ENCODE peak calls at places on chromosomes 5 and 9, in ten cellular contexts. One of them, this sample, is unnamed.

GRCh38 chr5:172774561-172775271 is 3.7 kb upstream of the DUSP1 start:
- DNase-seq in endodermal cell: no peak
- DNase-seq in heart left ventricle: no peak
- DNase-seq in prostate gland: no peak
- DNase-seq in IMR-90: no peak
- DNase-seq in esophagus muscularis mucosa: no peak
- DNase-seq in tibial artery: no peak
- DNase-seq in brain microvascular endothelial cell: no peak
- DNase-seq in OCI-LY7: no peak
- DNase-seq in SK-N-MC: no peak
- DNase-seq in this sample: no peak

GRCh38 chr9:35521708-35522107 is 31.8 kb downstream of the RUSC2 start:
- DNase-seq in esophagus muscularis mucosa: no peak
- DNase-seq in heart left ventricle: no peak
- DNase-seq in OCI-LY7: no peak
- DNase-seq in brain microvascular endothelial cell: peak; percentile 54
- DNase-seq in SK-N-MC: no peak
- DNase-seq in endodermal cell: no peak
- DNase-seq in tibial artery: peak; percentile 36
- DNase-seq in IMR-90: peak; percentile 88
- DNase-seq in prostate gland: no peak
- DNase-seq in this sample: peak; percentile 78

GRCh38 chr9:95506692-95507455 is 9.9 kb downstream of the PTCH1 start:
- DNase-seq in endodermal cell: peak; percentile 86
- DNase-seq in IMR-90: peak; percentile 58
- DNase-seq in brain microvascular endothelial cell: peak; percentile 46
- DNase-seq in esophagus muscularis mucosa: no peak
- DNase-seq in SK-N-MC: no peak
- DNase-seq in tibial artery: peak; percentile 46
- DNase-seq in OCI-LY7: peak; percentile 64
- DNase-seq in heart left ventricle: peak; percentile 61
- DNase-seq in prostate gland: no peak
- DNase-seq in this sample: peak; percentile 34

GRCh38 chr9:90420714-90421513 is 221.7 kb downstream of the DIRAS2 start:
- DNase-seq in SK-N-MC: no peak
- DNase-seq in OCI-LY7: no peak
- DNase-seq in heart left ventricle: no peak
- DNase-seq in tibial artery: no peak
- DNase-seq in prostate gland: no peak
- DNase-seq in endodermal cell: no peak
- DNase-seq in IMR-90: no peak
- DNase-seq in esophagus muscularis mucosa: no peak
- DNase-seq in brain microvascular endothelial cell: no peak
- DNase-seq in this sample: no peak

GRCh38 chr5:158119852-158120708 is 261.1 kb upstream of the CLINT1 start:
- DNase-seq in brain microvascular endothelial cell: peak; percentile 90
- DNase-seq in endodermal cell: no peak
- DNase-seq in OCI-LY7: no peak
- DNase-seq in SK-N-MC: peak; percentile 14
- DNase-seq in heart left ventricle: no peak
- DNase-seq in tibial artery: no peak
- DNase-seq in prostate gland: no peak
- DNase-seq in esophagus muscularis mucosa: no peak
- DNase-seq in IMR-90: peak; percentile 13
- DNase-seq in this sample: no peak

GRCh38 chr5:149466457-149466972 is 84.7 kb downstream of the CSNK1A1 start:
- DNase-seq in endodermal cell: no peak
- DNase-seq in brain microvascular endothelial cell: peak; percentile 90
- DNase-seq in heart left ventricle: no peak
- DNase-seq in esophagus muscularis mucosa: no peak
- DNase-seq in IMR-90: peak; percentile 95
- DNase-seq in prostate gland: no peak
- DNase-seq in tibial artery: no peak
- DNase-seq in OCI-LY7: no peak
- DNase-seq in SK-N-MC: no peak
- DNase-seq in this sample: peak; percentile 72

GRCh38 chr5:150636391-150637244 is 3.8 kb upstream of the SYNPO start:
- DNase-seq in heart left ventricle: peak; percentile 80
- DNase-seq in OCI-LY7: no peak
- DNase-seq in brain microvascular endothelial cell: peak; percentile 67
- DNase-seq in esophagus muscularis mucosa: no peak
- DNase-seq in endodermal cell: no peak
- DNase-seq in IMR-90: peak; percentile 68
- DNase-seq in tibial artery: peak; percentile 77
- DNase-seq in prostate gland: peak; percentile 58
- DNase-seq in SK-N-MC: no peak
- DNase-seq in this sample: peak; percentile 69

GRCh38 chr5:160930361-160930760 is 78.3 kb upstream of the ATP10B start:
- DNase-seq in IMR-90: no peak
- DNase-seq in prostate gland: no peak
- DNase-seq in brain microvascular endothelial cell: no peak
- DNase-seq in esophagus muscularis mucosa: no peak
- DNase-seq in heart left ventricle: no peak
- DNase-seq in SK-N-MC: no peak
- DNase-seq in OCI-LY7: no peak
- DNase-seq in endodermal cell: peak; percentile 75
- DNase-seq in tibial artery: no peak
- DNase-seq in this sample: no peak

GRCh38 chr9:69175488-69175872 is 1.4 kb downstream of the TJP2 start:
- DNase-seq in heart left ventricle: no peak
- DNase-seq in OCI-LY7: no peak
- DNase-seq in SK-N-MC: no peak
- DNase-seq in prostate gland: no peak
- DNase-seq in endodermal cell: no peak
- DNase-seq in esophagus muscularis mucosa: no peak
- DNase-seq in brain microvascular endothelial cell: no peak
- DNase-seq in tibial artery: no peak
- DNase-seq in IMR-90: no peak
- DNase-seq in this sample: no peak

GRCh38 chr9:72356019-72356653 is 8.9 kb downstream of the ZFAND5 start:
- DNase-seq in IMR-90: no peak
- DNase-seq in endodermal cell: no peak
- DNase-seq in SK-N-MC: peak; percentile 34
- DNase-seq in brain microvascular endothelial cell: no peak
- DNase-seq in OCI-LY7: no peak
- DNase-seq in tibial artery: no peak
- DNase-seq in esophagus muscularis mucosa: no peak
- DNase-seq in prostate gland: no peak
- DNase-seq in heart left ventricle: no peak
- DNase-seq in this sample: no peak

GRCh38 chr9:109966643-109967368 is 186.8 kb downstream of the PALM2AKAP2 start:
- DNase-seq in IMR-90: no peak
- DNase-seq in heart left ventricle: no peak
- DNase-seq in endodermal cell: no peak
- DNase-seq in SK-N-MC: no peak
- DNase-seq in tibial artery: no peak
- DNase-seq in esophagus muscularis mucosa: no peak
- DNase-seq in brain microvascular endothelial cell: no peak
- DNase-seq in prostate gland: no peak
- DNase-seq in OCI-LY7: peak; percentile 91
- DNase-seq in this sample: no peak

GRCh38 chr5:116380615-116381014 is 194.0 kb downstream of the SEMA6A start:
- DNase-seq in endodermal cell: no peak
- DNase-seq in prostate gland: no peak
- DNase-seq in SK-N-MC: no peak
- DNase-seq in OCI-LY7: no peak
- DNase-seq in esophagus muscularis mucosa: no peak
- DNase-seq in heart left ventricle: no peak
- DNase-seq in tibial artery: no peak
- DNase-seq in brain microvascular endothelial cell: no peak
- DNase-seq in IMR-90: no peak
- DNase-seq in this sample: no peak

GRCh38 chr9:133694686-133695085 is 43.5 kb downstream of the SARDH start:
- DNase-seq in IMR-90: no peak
- DNase-seq in prostate gland: no peak
- DNase-seq in heart left ventricle: no peak
- DNase-seq in tibial artery: no peak
- DNase-seq in brain microvascular endothelial cell: no peak
- DNase-seq in OCI-LY7: no peak
- DNase-seq in SK-N-MC: no peak
- DNase-seq in esophagus muscularis mucosa: no peak
- DNase-seq in endodermal cell: no peak
- DNase-seq in this sample: peak; percentile 6

GRCh38 chr5:171484460-171484899 is 65.0 kb downstream of the FGF18 start:
- DNase-seq in endodermal cell: peak; percentile 81
- DNase-seq in SK-N-MC: no peak
- DNase-seq in prostate gland: no peak
- DNase-seq in heart left ventricle: no peak
- DNase-seq in tibial artery: no peak
- DNase-seq in brain microvascular endothelial cell: peak; percentile 6
- DNase-seq in esophagus muscularis mucosa: no peak
- DNase-seq in OCI-LY7: peak; percentile 29
- DNase-seq in IMR-90: no peak
- DNase-seq in this sample: peak; percentile 41

GRCh38 chr5:82421119-82421518 is 143.0 kb upstream of the RPS23 start:
- DNase-seq in esophagus muscularis mucosa: peak; percentile 80
- DNase-seq in OCI-LY7: no peak
- DNase-seq in heart left ventricle: no peak
- DNase-seq in prostate gland: no peak
- DNase-seq in SK-N-MC: no peak
- DNase-seq in tibial artery: no peak
- DNase-seq in IMR-90: peak; percentile 89
- DNase-seq in endodermal cell: no peak
- DNase-seq in brain microvascular endothelial cell: peak; percentile 96
- DNase-seq in this sample: no peak

GRCh38 chr5:149878371-149878770 is 66.2 kb downstream of the PDE6A start:
- DNase-seq in prostate gland: no peak
- DNase-seq in SK-N-MC: no peak
- DNase-seq in IMR-90: no peak
- DNase-seq in heart left ventricle: no peak
- DNase-seq in OCI-LY7: no peak
- DNase-seq in esophagus muscularis mucosa: no peak
- DNase-seq in brain microvascular endothelial cell: no peak
- DNase-seq in tibial artery: no peak
- DNase-seq in endodermal cell: no peak
- DNase-seq in this sample: no peak

GRCh38 chr9:4836676-4837075 is 43.9 kb downstream of the RCL1 start:
- DNase-seq in brain microvascular endothelial cell: peak; percentile 53
- DNase-seq in endodermal cell: no peak
- DNase-seq in tibial artery: no peak
- DNase-seq in esophagus muscularis mucosa: no peak
- DNase-seq in prostate gland: no peak
- DNase-seq in heart left ventricle: no peak
- DNase-seq in SK-N-MC: no peak
- DNase-seq in OCI-LY7: no peak
- DNase-seq in IMR-90: peak; percentile 34
- DNase-seq in this sample: no peak

GRCh38 chr9:99357575-99357974 is 135.5 kb downstream of the SEC61B start:
- DNase-seq in prostate gland: no peak
- DNase-seq in endodermal cell: no peak
- DNase-seq in esophagus muscularis mucosa: no peak
- DNase-seq in tibial artery: peak; percentile 79
- DNase-seq in heart left ventricle: peak; percentile 85
- DNase-seq in brain microvascular endothelial cell: no peak
- DNase-seq in IMR-90: no peak
- DNase-seq in OCI-LY7: no peak
- DNase-seq in SK-N-MC: no peak
- DNase-seq in this sample: peak; percentile 69

GRCh38 chr9:131636593-131636992 is 91.3 kb downstream of the PRRT1B start:
- DNase-seq in prostate gland: no peak
- DNase-seq in esophagus muscularis mucosa: no peak
- DNase-seq in SK-N-MC: no peak
- DNase-seq in OCI-LY7: no peak
- DNase-seq in heart left ventricle: no peak
- DNase-seq in tibial artery: no peak
- DNase-seq in brain microvascular endothelial cell: no peak
- DNase-seq in endodermal cell: no peak
- DNase-seq in IMR-90: no peak
- DNase-seq in this sample: no peak
- H3K27ac ChIP-seq in prostate gland: peak overlapping the region; percentile 78
- H3K27ac ChIP-seq in esophagus muscularis mucosa: peak overlapping the region; percentile 73
- H3K27ac ChIP-seq in SK-N-MC: no peak overlapping the region
- H3K27ac ChIP-seq in OCI-LY7: no peak overlapping the region
- H3K27ac ChIP-seq in heart left ventricle: peak overlapping the region; percentile 81
- H3K27ac ChIP-seq in tibial artery: no peak overlapping the region
- H3K27ac ChIP-seq in brain microvascular endothelial cell: no peak overlapping the region
- H3K27ac ChIP-seq in endodermal cell: no peak overlapping the region
- H3K27ac ChIP-seq in IMR-90: no peak overlapping the region
- H3K27ac ChIP-seq in this sample: peak overlapping the region; percentile 72

DNA sequence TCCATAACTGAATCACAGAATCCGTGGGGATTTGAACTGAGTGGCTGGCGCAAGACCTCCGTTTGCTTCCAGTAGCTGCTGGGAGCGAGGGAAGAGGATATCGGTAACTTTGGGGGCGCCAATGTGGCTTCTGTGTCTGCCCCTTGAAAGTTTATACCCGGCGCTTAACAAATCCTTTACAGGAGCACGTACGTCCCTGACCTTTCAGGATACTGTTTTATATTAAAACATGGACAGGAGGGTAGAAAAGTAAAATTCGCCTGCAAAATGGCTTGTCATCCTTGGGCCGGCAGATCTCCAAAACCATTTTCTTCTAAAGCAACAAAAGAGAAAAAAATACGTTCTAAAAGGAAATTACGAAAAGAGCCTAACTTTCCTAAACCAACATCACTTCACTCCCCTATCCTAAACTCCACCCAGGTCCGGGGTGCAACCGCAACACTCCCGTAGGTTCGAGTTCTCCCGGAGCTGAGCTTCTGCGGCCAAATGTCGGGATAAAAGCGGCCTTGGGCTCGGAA is 656 bp upstream of the DMRT3 start:
- DNase-seq in SK-N-MC: no peak
- DNase-seq in prostate gland: no peak
- DNase-seq in endodermal cell: no peak
- DNase-seq in heart left ventricle: no peak
- DNase-seq in esophagus muscularis mucosa: peak; percentile 81
- DNase-seq in tibial artery: no peak
- DNase-seq in OCI-LY7: no peak
- DNase-seq in IMR-90: no peak
- DNase-seq in brain microvascular endothelial cell: no peak
- DNase-seq in this sample: no peak
- H3K4me3 ChIP-seq in SK-N-MC: no peak overlapping the region
- H3K4me3 ChIP-seq in prostate gland: no peak overlapping the region
- H3K4me3 ChIP-seq in endodermal cell: peak overlapping the region; percentile 47
- H3K4me3 ChIP-seq in heart left ventricle: no peak overlapping the region
- H3K4me3 ChIP-seq in esophagus muscularis mucosa: peak overlapping the region; percentile 29
- H3K4me3 ChIP-seq in tibial artery: peak overlapping the region; percentile 38
- H3K4me3 ChIP-seq in OCI-LY7: no peak overlapping the region
- H3K4me3 ChIP-seq in IMR-90: no peak overlapping the region
- H3K4me3 ChIP-seq in brain microvascular endothelial cell: no peak overlapping the region
- H3K4me3 ChIP-seq in this sample: peak overlapping the region; percentile 53

DNA sequence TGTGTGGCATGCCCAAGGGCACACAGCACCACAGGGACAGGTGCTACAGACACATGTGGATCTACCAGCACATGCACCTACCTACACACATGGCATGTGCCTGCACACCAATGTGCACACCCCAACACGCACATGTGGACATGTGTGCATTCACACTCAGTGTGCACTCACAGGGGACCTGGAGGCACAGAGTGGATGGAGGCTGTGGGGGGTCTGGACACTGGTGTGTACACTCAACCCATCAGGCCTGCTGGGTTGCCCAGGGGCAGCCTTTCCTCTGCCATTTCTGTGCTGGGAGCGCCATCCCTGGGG is 1.7 kb downstream of the CRB2 start:
- DNase-seq in SK-N-MC: no peak
- DNase-seq in IMR-90: no peak
- DNase-seq in brain microvascular endothelial cell: no peak
- DNase-seq in esophagus muscularis mucosa: no peak
- DNase-seq in OCI-LY7: no peak
- DNase-seq in heart left ventricle: no peak
- DNase-seq in tibial artery: no peak
- DNase-seq in prostate gland: no peak
- DNase-seq in endodermal cell: no peak
- DNase-seq in this sample: no peak
- H3K27ac ChIP-seq in SK-N-MC: no peak overlapping the region
- H3K27ac ChIP-seq in IMR-90: no peak overlapping the region
- H3K27ac ChIP-seq in brain microvascular endothelial cell: no peak overlapping the region
- H3K27ac ChIP-seq in esophagus muscularis mucosa: no peak overlapping the region
- H3K27ac ChIP-seq in OCI-LY7: no peak overlapping the region
- H3K27ac ChIP-seq in heart left ventricle: no peak overlapping the region
- H3K27ac ChIP-seq in tibial artery: no peak overlapping the region
- H3K27ac ChIP-seq in prostate gland: no peak overlapping the region
- H3K27ac ChIP-seq in endodermal cell: peak overlapping the region; percentile 97
- H3K27ac ChIP-seq in this sample: no peak overlapping the region

GRCh38 chr5:141881886-141882285 is 3.7 kb upstream of the PCDH1 start:
- DNase-seq in brain microvascular endothelial cell: no peak
- DNase-seq in OCI-LY7: no peak
- DNase-seq in esophagus muscularis mucosa: no peak
- DNase-seq in prostate gland: no peak
- DNase-seq in endodermal cell: no peak
- DNase-seq in SK-N-MC: no peak
- DNase-seq in IMR-90: no peak
- DNase-seq in tibial artery: no peak
- DNase-seq in heart left ventricle: no peak
- DNase-seq in this sample: no peak
- H3K4me3 ChIP-seq in brain microvascular endothelial cell: no peak overlapping the region
- H3K4me3 ChIP-seq in OCI-LY7: no peak overlapping the region
- H3K4me3 ChIP-seq in esophagus muscularis mucosa: no peak overlapping the region
- H3K4me3 ChIP-seq in prostate gland: no peak overlapping the region
- H3K4me3 ChIP-seq in endodermal cell: no peak overlapping the region
- H3K4me3 ChIP-seq in SK-N-MC: no peak overlapping the region
- H3K4me3 ChIP-seq in IMR-90: no peak overlapping the region
- H3K4me3 ChIP-seq in tibial artery: no peak overlapping the region
- H3K4me3 ChIP-seq in heart left ventricle: no peak overlapping the region
- H3K4me3 ChIP-seq in this sample: no peak overlapping the region